ENCODE peak calls at places on chromosomes 11 and 22, in nine cellular contexts. H, V, Q, I, C, K, F, N and R are unnamed samples.

GRCh38 chr11:86713552-86713951 is 41.1 kb upstream of the ME3 start:
- DNase-seq in H (no peak), V (no peak), Q (no peak), I (no peak), C (no peak), K (no peak), F (no peak), N (no peak), R (no peak)

GRCh38 chr11:68890490-68891231 is 13.0 kb downstream of the MRPL21 start:
- DNase-seq in H (peak), V (no peak), Q (peak), I (no peak), C (peak), K (peak), F (peak), N (no peak), R (no peak)

GRCh38 chr22:47188337-47189055 is 426.0 kb downstream of the TBC1D22A start:
- DNase-seq in H (no peak), V (no peak), Q (no peak), I (peak), C (no peak), K (peak), F (peak), N (no peak), R (no peak)

GRCh38 chr11:133946541-133947297 is 10.0 kb downstream of the IGSF9B start:
- DNase-seq in H (no peak), V (no peak), Q (no peak), I (no peak), C (no peak), K (no peak), F (peak), N (peak), R (no peak)

GRCh38 chr11:839875-840617 is 2.3 kb downstream of the POLR2L start:
- DNase-seq in H (no peak), V (no peak), Q (no peak), I (no peak), C (no peak), K (no peak), F (peak), N (no peak), R (no peak)

GRCh38 chr11:131880279-131880678 is 509.9 kb downstream of the NTM start:
- DNase-seq in H (no peak), V (no peak), Q (no peak), I (no peak), C (no peak), K (no peak), F (no peak), N (no peak), R (no peak)

GRCh38 chr11:104164028-104164520 is at the start of gene PDGFD:
- DNase-seq in H (peak), V (peak), Q (peak), I (no peak), C (peak), K (peak), F (peak), N (peak), R (no peak)

GRCh38 chr22:27100789-27101188 is 443.4 kb downstream of the MIAT start:
- DNase-seq in H (no peak), V (no peak), Q (peak), I (no peak), C (no peak), K (no peak), F (no peak), N (peak), R (no peak)

GRCh38 chr11:19939415-19939929 is 220.8 kb downstream of the DBX1 start:
- DNase-seq in H (no peak), V (no peak), Q (no peak), I (no peak), C (no peak), K (no peak), F (no peak), N (no peak), R (no peak)

GRCh38 chr11:68550485-68550817 is 89.9 kb downstream of the PPP6R3 start:
- DNase-seq in H (no peak), V (no peak), Q (no peak), I (no peak), C (no peak), K (no peak), F (no peak), N (no peak), R (no peak)

GRCh38 chr11:33471541-33471940 is 214.4 kb downstream of the HIPK3 start:
- DNase-seq in H (no peak), V (no peak), Q (peak), I (no peak), C (no peak), K (peak), F (no peak), N (no peak), R (no peak)

GRCh38 chr11:8229299-8230177 is 34.1 kb downstream of the LMO1 start:
- DNase-seq in H (no peak), V (no peak), Q (no peak), I (no peak), C (no peak), K (peak), F (peak), N (no peak), R (no peak)

GRCh38 chr22:23237841-23238240 is 57.5 kb downstream of the BCR start:
- DNase-seq in H (no peak), V (no peak), Q (no peak), I (no peak), C (no peak), K (no peak), F (no peak), N (no peak), R (no peak)

GRCh38 chr11:86629070-86629706 is 43.2 kb downstream of the ME3 start:
- DNase-seq in H (no peak), V (no peak), Q (peak), I (no peak), C (no peak), K (peak), F (peak), N (no peak), R (no peak)

GRCh38 chr11:2525941-2526807 is 81.4 kb downstream of the KCNQ1 start:
- DNase-seq in H (peak), V (no peak), Q (no peak), I (peak), C (no peak), K (peak), F (no peak), N (peak), R (no peak)

GRCh38 chr11:71962428-71963038 is 33.7 kb downstream of the RNF121 start:
- DNase-seq in H (no peak), V (no peak), Q (peak), I (no peak), C (no peak), K (no peak), F (no peak), N (no peak), R (no peak)

GRCh38 chr11:134592391-134592990 is 180.4 kb upstream of the B3GAT1 start:
- DNase-seq in H (peak), V (peak), Q (no peak), I (no peak), C (no peak), K (no peak), F (no peak), N (peak), R (no peak)

GRCh38 chr11:15988693-15989231 is 367.6 kb downstream of the SOX6 start:
- DNase-seq in H (no peak), V (peak), Q (no peak), I (no peak), C (no peak), K (no peak), F (peak), N (peak), R (no peak)
- TF ChIP-seq CTCF in H (no peak), V (peak), Q (peak), I (no peak), C (peak), K (no peak), F (peak), N (peak), R (no peak)

GRCh38 chr11:81005595-81005994 is 1564.8 kb upstream of the TENM4 start:
- DNase-seq in H (no peak), V (no peak), Q (peak), I (no peak), C (no peak), K (no peak), F (no peak), N (no peak), R (no peak)

GRCh38 chr11:81002374-81002773 is 1561.5 kb upstream of the TENM4 start:
- DNase-seq in H (no peak), V (no peak), Q (no peak), I (no peak), C (no peak), K (no peak), F (no peak), N (no peak), R (no peak)

GRCh38 chr11:81010631-81011030 is 1569.8 kb upstream of the TENM4 start:
- DNase-seq in H (no peak), V (no peak), Q (no peak), I (no peak), C (no peak), K (no peak), F (no peak), N (no peak), R (no peak)

GRCh38 chr11:81004576-81004975 is 1563.7 kb upstream of the TENM4 start:
- DNase-seq in H (no peak), V (no peak), Q (no peak), I (no peak), C (no peak), K (no peak), F (no peak), N (no peak), R (no peak)

GRCh38 chr11:81007046-81007445 is 1566.2 kb upstream of the TENM4 start:
- DNase-seq in H (no peak), V (no peak), Q (peak), I (no peak), C (no peak), K (no peak), F (no peak), N (no peak), R (no peak)
- TF ChIP-seq CTCF in H (no peak), V (no peak), Q (peak), I (no peak), C (no peak), K (no peak), F (peak), N (no peak), R (no peak)

GRCh38 chr11:47215366-47215925 is 672 bp downstream of the DDB2 start:
- DNase-seq in H (peak), V (no peak), Q (no peak), I (no peak), C (no peak), K (no peak), F (no peak), N (no peak), R (no peak)

GRCh38 chr11:47212938-47213337 is 1.8 kb upstream of the DDB2 start:
- DNase-seq in H (peak), V (no peak), Q (no peak), I (peak), C (no peak), K (peak), F (no peak), N (no peak), R (no peak)

GRCh38 chr11:47220401-47220821 is 5.6 kb downstream of the DDB2 start:
- DNase-seq in H (no peak), V (no peak), Q (peak), I (no peak), C (no peak), K (no peak), F (no peak), N (no peak), R (no peak)

GRCh38 chr11:47213985-47214564 is 699 bp upstream of the DDB2 start:
- DNase-seq in H (peak), V (peak), Q (peak), I (peak), C (no peak), K (peak), F (peak), N (peak), R (peak)

DNA sequence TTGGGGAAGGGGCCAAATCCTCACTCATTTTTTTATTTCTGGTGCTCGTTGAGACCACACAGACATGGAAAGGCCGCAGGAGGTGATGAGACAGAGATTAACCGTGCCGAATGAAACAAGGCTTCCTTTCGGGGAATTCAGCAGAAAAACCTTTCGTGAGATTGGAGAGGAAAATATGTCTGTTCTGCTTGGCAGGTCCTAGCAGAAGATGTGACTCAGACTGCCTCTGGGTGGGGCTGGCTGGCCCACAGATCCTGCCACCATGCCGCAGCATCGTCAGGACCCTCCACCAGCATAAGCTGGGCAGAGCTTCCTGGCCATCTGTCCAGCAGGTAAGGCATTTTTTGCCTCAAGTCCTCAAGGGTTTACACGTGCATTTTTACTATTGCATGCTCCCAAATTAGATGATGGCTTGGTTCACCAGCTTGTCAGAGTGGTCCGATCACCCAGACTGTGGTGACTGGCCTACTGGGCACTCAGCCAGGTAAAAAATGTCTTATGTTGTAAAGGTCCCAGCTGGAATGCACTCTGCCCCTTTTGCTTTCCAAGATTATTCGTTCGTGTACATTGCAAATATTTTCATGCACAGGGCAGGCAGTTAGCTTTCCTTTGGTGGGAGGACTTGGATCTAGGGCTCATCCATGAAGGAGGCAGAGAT is 1.5 kb downstream of the DDB2 start:
- DNase-seq in H (peak), V (no peak), Q (peak), I (no peak), C (no peak), K (peak), F (peak), N (no peak), R (no peak)
- TF ChIP-seq CTCF in H (no peak), V (no peak), Q (no peak), I (no peak), C (no peak), K (no peak), F (no peak), N (no peak), R (no peak)

DNA sequence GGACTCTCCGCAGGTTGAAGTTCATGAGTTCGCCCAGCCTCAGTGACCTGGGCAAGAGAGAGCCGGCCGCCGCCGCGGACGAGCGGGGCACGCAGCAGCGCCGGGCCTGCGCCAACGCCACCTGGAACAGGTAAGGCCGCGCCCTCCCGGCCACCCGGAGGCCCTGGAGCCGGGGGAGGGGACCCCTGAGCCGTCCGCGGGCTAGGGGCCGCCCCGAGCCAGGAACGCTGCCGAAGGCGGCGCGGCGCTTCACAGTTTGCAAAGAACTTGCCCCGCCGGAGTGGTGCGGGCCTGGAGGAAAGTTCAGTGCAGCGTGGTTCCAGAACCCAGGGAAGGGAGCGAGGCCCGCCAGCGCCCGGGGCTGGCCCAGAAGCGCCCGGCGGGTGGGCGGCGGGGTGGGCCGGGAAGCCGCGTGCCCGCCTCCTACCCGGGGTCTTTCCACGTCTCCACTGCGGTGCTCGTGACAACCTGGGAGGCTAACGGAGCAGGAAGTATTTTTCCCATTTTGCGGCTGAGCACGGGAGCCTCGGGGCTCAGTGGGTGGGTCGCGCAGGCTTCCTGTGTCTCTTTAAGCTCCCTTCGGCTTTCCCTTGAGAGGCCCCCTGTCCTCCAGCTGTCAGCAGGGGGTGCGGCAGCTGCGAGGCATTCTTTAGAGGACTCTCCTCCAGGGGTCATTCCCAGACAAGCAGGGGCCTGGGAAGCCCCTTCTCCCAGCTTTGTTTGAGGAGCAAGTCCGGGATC is 645 bp downstream of the PRR5 start:
- DNase-seq in H (peak), V (no peak), Q (no peak), I (no peak), C (no peak), K (peak), F (peak), N (peak), R (no peak)
- TF ChIP-seq CTCF in H (no peak), V (no peak), Q (no peak), I (no peak), C (peak), K (no peak), F (peak), N (no peak), R (no peak)

GRCh38 chr11:9774591-9775392 is 110.9 kb downstream of the SWAP70 start:
- DNase-seq in H (no peak), V (no peak), Q (peak), I (no peak), C (no peak), K (no peak), F (no peak), N (no peak), R (no peak)
- TF ChIP-seq CTCF in H (no peak), V (no peak), Q (no peak), I (no peak), C (no peak), K (no peak), F (no peak), N (no peak), R (no peak)

DNA sequence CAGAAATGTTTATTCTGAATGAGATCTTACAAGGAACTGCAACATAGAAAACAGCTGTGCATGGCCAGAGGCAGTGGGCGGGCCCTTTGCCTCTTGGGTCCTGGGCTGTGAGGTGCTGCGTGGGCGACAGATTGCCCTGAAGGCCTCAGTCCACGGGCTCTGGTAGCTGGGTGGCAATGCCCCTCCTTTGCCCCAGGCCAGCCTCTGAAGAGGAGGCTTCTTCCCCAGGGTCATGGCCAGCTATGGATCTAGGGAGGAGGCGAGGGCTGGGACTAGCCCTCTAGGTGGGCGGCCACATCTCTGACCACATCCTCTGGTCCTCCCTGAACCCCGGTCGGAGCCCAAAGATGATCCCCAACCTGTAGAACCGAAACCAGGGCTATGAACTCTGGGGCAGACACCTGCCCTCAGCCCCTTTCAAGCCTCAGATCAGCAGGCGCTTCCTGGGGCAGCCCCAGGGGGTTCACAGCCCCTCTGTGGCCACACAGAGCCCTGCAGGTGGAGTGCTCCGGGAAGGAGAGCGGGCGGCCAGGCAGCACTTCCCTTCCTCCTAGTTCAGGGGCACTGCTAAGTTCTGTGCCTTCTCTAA is 6.6 kb upstream of the CDC42BPG start:
- DNase-seq in H (no peak), V (no peak), Q (no peak), I (no peak), C (no peak), K (no peak), F (no peak), N (peak), R (no peak)
- TF ChIP-seq CTCF in H (no peak), V (no peak), Q (no peak), I (no peak), C (no peak), K (no peak), F (no peak), N (no peak), R (no peak)

GRCh38 chr11:119888119-119888518 is 159.1 kb upstream of the NECTIN1 start:
- DNase-seq in H (no peak), V (no peak), Q (no peak), I (no peak), C (no peak), K (no peak), F (no peak), N (no peak), R (no peak)
- TF ChIP-seq CTCF in H (no peak), V (no peak), Q (no peak), I (no peak), C (no peak), K (no peak), F (no peak), N (no peak), R (no peak)